ENCODE peak calls at places on chromosomes 6 and 20, in seven cellular contexts. K, V, L, Y, U, T and Q are unnamed samples.
A peak's percentile ranks its signal among the peaks of the same experiment; 100 is the strongest.

GRCh38 chr20:47003223-47003622 is 108.6 kb downstream of the EYA2 start:
- DNase-seq in L (no peak), K (no peak), T (no peak), U (no peak), Y (no peak), V (no peak), Q (no peak)

GRCh38 chr20:25580711-25581110 is 4.6 kb downstream of the NINL start:
- DNase-seq in L (no peak), K (no peak), U (no peak), V (no peak), T (no peak), Y (no peak), Q (no peak)

GRCh38 chr6:131765081-131765852 is 42.6 kb upstream of the ENPP1 start:
- DNase-seq in Y (no peak), K (no peak), T (no peak), L (no peak), U (no peak), V (no peak), Q (no peak)

GRCh38 chr6:169035381-169036280 is 218.0 kb downstream of the THBS2 start:
- DNase-seq in L (no peak), K (no peak), V (no peak), U (peak; percentile 25), Y (no peak), T (no peak), Q (no peak)

GRCh38 chr6:35391240-35391968 is 49.0 kb downstream of the PPARD start:
- DNase-seq in K (no peak), U (no peak), Y (no peak), V (no peak), L (no peak), T (no peak), Q (no peak)

GRCh38 chr20:50694379-50695143 is 3.2 kb upstream of the RIPOR3 start:
- DNase-seq in L (no peak), U (no peak), V (no peak), T (no peak), K (no peak), Y (no peak), Q (no peak)

GRCh38 chr6:75368151-75368779 is 83.7 kb upstream of the TMEM30A start:
- DNase-seq in K (peak; percentile 68), L (no peak), Y (no peak), T (no peak), V (peak; percentile 43), U (peak; percentile 30), Q (no peak)

GRCh38 chr6:119717942-119718341 is 368.4 kb upstream of the MAN1A1 start:
- DNase-seq in U (no peak), L (no peak), Y (no peak), V (no peak), T (no peak), K (no peak), Q (no peak)

GRCh38 chr6:39882567-39882953 is 51.7 kb downstream of the MOCS1 start:
- DNase-seq in V (no peak), U (peak; percentile 74), L (no peak), T (no peak), Y (no peak), K (no peak), Q (no peak)

GRCh38 chr6:158219229-158219628 is 51.1 kb downstream of the GTF2H5 start:
- DNase-seq in V (peak; percentile 10), U (no peak), L (no peak), T (no peak), Y (no peak), K (no peak), Q (no peak)

GRCh38 chr6:105437236-105437635 is 34.4 kb upstream of the PREP start:
- DNase-seq in Y (no peak), T (no peak), V (no peak), U (no peak), K (no peak), L (no peak), Q (no peak)